ENCODE peak calls at places on chromosomes 7 and 10, in five cellular contexts. One of them, this sample, is unnamed.

GRCh38 chr7:70505886-70506285 is 626.1 kb upstream of the GALNT17 start:
- DNase-seq in stimulated activated CD4-positive, alpha-beta T cell treated with anti-CD3 and anti-CD28 coated beads, Interleukin-4, amount 100 ng/mL, for 48 hours: no peak
- DNase-seq in substantia nigra: no peak
- DNase-seq in cardiac muscle cell: no peak
- DNase-seq in ELF-1: no peak
- DNase-seq in this sample: no peak

GRCh38 chr7:70545214-70545613 is 586.7 kb upstream of the GALNT17 start:
- DNase-seq in stimulated activated CD4-positive, alpha-beta T cell treated with anti-CD3 and anti-CD28 coated beads, Interleukin-4, amount 100 ng/mL, for 48 hours: no peak
- DNase-seq in substantia nigra: no peak
- DNase-seq in cardiac muscle cell: no peak
- DNase-seq in ELF-1: no peak
- DNase-seq in this sample: no peak

GRCh38 chr7:146004805-146005204 is 111.8 kb upstream of the CNTNAP2 start:
- DNase-seq in stimulated activated CD4-positive, alpha-beta T cell treated with anti-CD3 and anti-CD28 coated beads, Interleukin-4, amount 100 ng/mL, for 48 hours: no peak
- DNase-seq in substantia nigra: no peak
- DNase-seq in cardiac muscle cell: no peak
- DNase-seq in ELF-1: no peak
- DNase-seq in this sample: no peak

GRCh38 chr10:853017-853416 is 78.5 kb downstream of the LARP4B start:
- DNase-seq in stimulated activated CD4-positive, alpha-beta T cell treated with anti-CD3 and anti-CD28 coated beads, Interleukin-4, amount 100 ng/mL, for 48 hours: no peak
- DNase-seq in substantia nigra: no peak
- DNase-seq in cardiac muscle cell: no peak
- DNase-seq in ELF-1: no peak
- DNase-seq in this sample: no peak

GRCh38 chr10:43376828-43377227 is 5.4 kb downstream of the FXYD4 start:
- DNase-seq in stimulated activated CD4-positive, alpha-beta T cell treated with anti-CD3 and anti-CD28 coated beads, Interleukin-4, amount 100 ng/mL, for 48 hours: no peak
- DNase-seq in substantia nigra: no peak
- DNase-seq in cardiac muscle cell: no peak
- DNase-seq in ELF-1: no peak
- DNase-seq in this sample: no peak

GRCh38 chr10:93221171-93221496 is 147.4 kb downstream of the CYP26A1 start:
- DNase-seq in stimulated activated CD4-positive, alpha-beta T cell treated with anti-CD3 and anti-CD28 coated beads, Interleukin-4, amount 100 ng/mL, for 48 hours: no peak
- DNase-seq in substantia nigra: no peak
- DNase-seq in cardiac muscle cell: no peak
- DNase-seq in ELF-1: no peak
- DNase-seq in this sample: no peak

GRCh38 chr7:158405324-158405723 is 182.3 kb downstream of the PTPRN2 start:
- DNase-seq in stimulated activated CD4-positive, alpha-beta T cell treated with anti-CD3 and anti-CD28 coated beads, Interleukin-4, amount 100 ng/mL, for 48 hours: no peak
- DNase-seq in substantia nigra: no peak
- DNase-seq in cardiac muscle cell: no peak
- DNase-seq in ELF-1: no peak
- DNase-seq in this sample: no peak

GRCh38 chr10:21171936-21172773 is 275.0 kb upstream of the NEBL start:
- DNase-seq in stimulated activated CD4-positive, alpha-beta T cell treated with anti-CD3 and anti-CD28 coated beads, Interleukin-4, amount 100 ng/mL, for 48 hours: no peak
- DNase-seq in substantia nigra: no peak
- DNase-seq in cardiac muscle cell: no peak
- DNase-seq in ELF-1: no peak
- DNase-seq in this sample: peak; percentile 64

GRCh38 chr7:141702047-141702567 is at the start of gene DENND11:
- DNase-seq in stimulated activated CD4-positive, alpha-beta T cell treated with anti-CD3 and anti-CD28 coated beads, Interleukin-4, amount 100 ng/mL, for 48 hours: peak; percentile 41
- DNase-seq in substantia nigra: peak; percentile 42
- DNase-seq in cardiac muscle cell: peak; percentile 44
- DNase-seq in ELF-1: no peak
- DNase-seq in this sample: peak; percentile 49

GRCh38 chr10:122188706-122189105 is 82.4 kb upstream of the BTBD16 start:
- DNase-seq in stimulated activated CD4-positive, alpha-beta T cell treated with anti-CD3 and anti-CD28 coated beads, Interleukin-4, amount 100 ng/mL, for 48 hours: no peak
- DNase-seq in substantia nigra: no peak
- DNase-seq in cardiac muscle cell: no peak
- DNase-seq in ELF-1: no peak
- DNase-seq in this sample: peak; percentile 73

GRCh38 chr7:141362580-141363435 is 188.4 kb upstream of the AGK start:
- DNase-seq in stimulated activated CD4-positive, alpha-beta T cell treated with anti-CD3 and anti-CD28 coated beads, Interleukin-4, amount 100 ng/mL, for 48 hours: no peak
- DNase-seq in substantia nigra: no peak
- DNase-seq in cardiac muscle cell: peak; percentile 81
- DNase-seq in ELF-1: peak; percentile 70
- DNase-seq in this sample: no peak

GRCh38 chr10:99002392-99002791 is 233.3 kb downstream of the HPSE2 start:
- DNase-seq in stimulated activated CD4-positive, alpha-beta T cell treated with anti-CD3 and anti-CD28 coated beads, Interleukin-4, amount 100 ng/mL, for 48 hours: no peak
- DNase-seq in substantia nigra: no peak
- DNase-seq in cardiac muscle cell: no peak
- DNase-seq in ELF-1: no peak
- DNase-seq in this sample: no peak

GRCh38 chr10:97631098-97631497 is 2.2 kb downstream of the MORN4 start:
- DNase-seq in stimulated activated CD4-positive, alpha-beta T cell treated with anti-CD3 and anti-CD28 coated beads, Interleukin-4, amount 100 ng/mL, for 48 hours: no peak
- DNase-seq in substantia nigra: no peak
- DNase-seq in cardiac muscle cell: no peak
- DNase-seq in ELF-1: no peak
- DNase-seq in this sample: no peak

GRCh38 chr10:86356306-86356705 is 10.3 kb downstream of the GRID1 start:
- DNase-seq in stimulated activated CD4-positive, alpha-beta T cell treated with anti-CD3 and anti-CD28 coated beads, Interleukin-4, amount 100 ng/mL, for 48 hours: no peak
- DNase-seq in substantia nigra: no peak
- DNase-seq in cardiac muscle cell: no peak
- DNase-seq in ELF-1: no peak
- DNase-seq in this sample: no peak

GRCh38 chr10:102401735-102402511 is 6.4 kb downstream of the NFKB2 start:
- DNase-seq in stimulated activated CD4-positive, alpha-beta T cell treated with anti-CD3 and anti-CD28 coated beads, Interleukin-4, amount 100 ng/mL, for 48 hours: no peak
- DNase-seq in substantia nigra: no peak
- DNase-seq in cardiac muscle cell: no peak
- DNase-seq in ELF-1: peak; percentile 91
- DNase-seq in this sample: no peak

GRCh38 chr10:79132681-79133381 is 64.1 kb downstream of the ZMIZ1 start:
- DNase-seq in stimulated activated CD4-positive, alpha-beta T cell treated with anti-CD3 and anti-CD28 coated beads, Interleukin-4, amount 100 ng/mL, for 48 hours: no peak
- DNase-seq in substantia nigra: peak; percentile 34
- DNase-seq in cardiac muscle cell: no peak
- DNase-seq in ELF-1: peak; percentile 57
- DNase-seq in this sample: no peak

GRCh38 chr7:29285451-29285807 is 90.9 kb downstream of the CHN2 start:
- DNase-seq in stimulated activated CD4-positive, alpha-beta T cell treated with anti-CD3 and anti-CD28 coated beads, Interleukin-4, amount 100 ng/mL, for 48 hours: no peak
- DNase-seq in substantia nigra: no peak
- DNase-seq in cardiac muscle cell: peak; percentile 94
- DNase-seq in ELF-1: no peak
- DNase-seq in this sample: no peak

GRCh38 chr10:75428434-75429158 is 2.8 kb upstream of the LRMDA start:
- DNase-seq in stimulated activated CD4-positive, alpha-beta T cell treated with anti-CD3 and anti-CD28 coated beads, Interleukin-4, amount 100 ng/mL, for 48 hours: no peak
- DNase-seq in substantia nigra: no peak
- DNase-seq in cardiac muscle cell: no peak
- DNase-seq in ELF-1: no peak
- DNase-seq in this sample: no peak

GRCh38 chr10:72009062-72009429 is 44.9 kb downstream of the CHST3 start:
- DNase-seq in stimulated activated CD4-positive, alpha-beta T cell treated with anti-CD3 and anti-CD28 coated beads, Interleukin-4, amount 100 ng/mL, for 48 hours: no peak
- DNase-seq in substantia nigra: no peak
- DNase-seq in cardiac muscle cell: no peak
- DNase-seq in ELF-1: no peak
- DNase-seq in this sample: no peak

GRCh38 chr10:132532174-132532573 is 5.4 kb upstream of the INPP5A start:
- DNase-seq in stimulated activated CD4-positive, alpha-beta T cell treated with anti-CD3 and anti-CD28 coated beads, Interleukin-4, amount 100 ng/mL, for 48 hours: no peak
- DNase-seq in substantia nigra: no peak
- DNase-seq in cardiac muscle cell: no peak
- DNase-seq in ELF-1: no peak
- DNase-seq in this sample: no peak

GRCh38 chr7:121164247-121164646 is 164.6 kb upstream of the WNT16 start:
- DNase-seq in stimulated activated CD4-positive, alpha-beta T cell treated with anti-CD3 and anti-CD28 coated beads, Interleukin-4, amount 100 ng/mL, for 48 hours: no peak
- DNase-seq in substantia nigra: no peak
- DNase-seq in cardiac muscle cell: no peak
- DNase-seq in ELF-1: no peak
- DNase-seq in this sample: no peak

GRCh38 chr10:103770139-103770538 is 85.2 kb downstream of the SH3PXD2A start:
- DNase-seq in stimulated activated CD4-positive, alpha-beta T cell treated with anti-CD3 and anti-CD28 coated beads, Interleukin-4, amount 100 ng/mL, for 48 hours: no peak
- DNase-seq in substantia nigra: no peak
- DNase-seq in cardiac muscle cell: no peak
- DNase-seq in ELF-1: no peak
- DNase-seq in this sample: no peak

GRCh38 chr7:47361746-47362215 is 220.1 kb downstream of the TNS3 start:
- DNase-seq in stimulated activated CD4-positive, alpha-beta T cell treated with anti-CD3 and anti-CD28 coated beads, Interleukin-4, amount 100 ng/mL, for 48 hours: peak; percentile 24
- DNase-seq in substantia nigra: no peak
- DNase-seq in cardiac muscle cell: peak; percentile 80
- DNase-seq in ELF-1: no peak
- DNase-seq in this sample: peak; percentile 56

GRCh38 chr10:77949167-77949566 is 22.6 kb upstream of the DLG5 start:
- DNase-seq in stimulated activated CD4-positive, alpha-beta T cell treated with anti-CD3 and anti-CD28 coated beads, Interleukin-4, amount 100 ng/mL, for 48 hours: no peak
- DNase-seq in substantia nigra: no peak
- DNase-seq in cardiac muscle cell: peak; percentile 29
- DNase-seq in ELF-1: peak; percentile 98
- DNase-seq in this sample: peak; percentile 59

GRCh38 chr7:20514364-20514763 is 101.1 kb upstream of the ABCB5 start:
- DNase-seq in stimulated activated CD4-positive, alpha-beta T cell treated with anti-CD3 and anti-CD28 coated beads, Interleukin-4, amount 100 ng/mL, for 48 hours: no peak
- DNase-seq in substantia nigra: no peak
- DNase-seq in cardiac muscle cell: peak; percentile 80
- DNase-seq in ELF-1: no peak
- DNase-seq in this sample: peak; percentile 11

GRCh38 chr10:79046991-79047874 is 21.5 kb upstream of the ZMIZ1 start:
- DNase-seq in stimulated activated CD4-positive, alpha-beta T cell treated with anti-CD3 and anti-CD28 coated beads, Interleukin-4, amount 100 ng/mL, for 48 hours: no peak
- DNase-seq in substantia nigra: peak; percentile 44
- DNase-seq in cardiac muscle cell: no peak
- DNase-seq in ELF-1: no peak
- DNase-seq in this sample: no peak

GRCh38 chr7:95723583-95724180 is 48.7 kb upstream of the DYNC1I1 start:
- DNase-seq in stimulated activated CD4-positive, alpha-beta T cell treated with anti-CD3 and anti-CD28 coated beads, Interleukin-4, amount 100 ng/mL, for 48 hours: no peak
- DNase-seq in substantia nigra: peak; percentile 16
- DNase-seq in cardiac muscle cell: peak; percentile 63
- DNase-seq in ELF-1: peak; percentile 26
- DNase-seq in this sample: peak; percentile 71

GRCh38 chr7:109003742-109004141 is 434.1 kb downstream of the DNAJB9 start:
- DNase-seq in stimulated activated CD4-positive, alpha-beta T cell treated with anti-CD3 and anti-CD28 coated beads, Interleukin-4, amount 100 ng/mL, for 48 hours: no peak
- DNase-seq in substantia nigra: no peak
- DNase-seq in cardiac muscle cell: peak; percentile 13
- DNase-seq in ELF-1: no peak
- DNase-seq in this sample: no peak

GRCh38 chr10:21529236-21529910 is 3.9 kb upstream of the SKIDA1 start:
- DNase-seq in stimulated activated CD4-positive, alpha-beta T cell treated with anti-CD3 and anti-CD28 coated beads, Interleukin-4, amount 100 ng/mL, for 48 hours: no peak
- DNase-seq in substantia nigra: no peak
- DNase-seq in cardiac muscle cell: no peak
- DNase-seq in ELF-1: no peak
- DNase-seq in this sample: peak; percentile 29

GRCh38 chr7:145016068-145016467 is 180.2 kb upstream of the TPK1 start:
- DNase-seq in stimulated activated CD4-positive, alpha-beta T cell treated with anti-CD3 and anti-CD28 coated beads, Interleukin-4, amount 100 ng/mL, for 48 hours: no peak
- DNase-seq in substantia nigra: no peak
- DNase-seq in cardiac muscle cell: no peak
- DNase-seq in ELF-1: peak; percentile 15
- DNase-seq in this sample: no peak

GRCh38 chr7:70634610-70635068 is 497.3 kb upstream of the GALNT17 start:
- DNase-seq in stimulated activated CD4-positive, alpha-beta T cell treated with anti-CD3 and anti-CD28 coated beads, Interleukin-4, amount 100 ng/mL, for 48 hours: no peak
- DNase-seq in substantia nigra: no peak
- DNase-seq in cardiac muscle cell: peak; percentile 25
- DNase-seq in ELF-1: no peak
- DNase-seq in this sample: no peak

GRCh38 chr10:123480845-123481244 is 185.3 kb upstream of the GPR26 start:
- DNase-seq in stimulated activated CD4-positive, alpha-beta T cell treated with anti-CD3 and anti-CD28 coated beads, Interleukin-4, amount 100 ng/mL, for 48 hours: no peak
- DNase-seq in substantia nigra: no peak
- DNase-seq in cardiac muscle cell: no peak
- DNase-seq in ELF-1: no peak
- DNase-seq in this sample: no peak